ENCODE peak calls at places on chromosomes 3 and 15, in five cellular contexts. U is HepG2, M is GM12878, Y is SK-N-SH, T is K562. L is an unnamed sample.

GRCh38 chr3:98565237-98565643 is 28.2 kb downstream of the CPOX start:
- DNase-seq in U (no peak), T (no peak), M (no peak), Y (no peak), L (no peak)

GRCh38 chr15:78263907-78264303 is 457 bp upstream of the DNAJA4 start:
- DNase-seq in M (no peak), T (peak; percentile 30), U (no peak), Y (no peak), L (no peak)

GRCh38 chr15:71530116-71530515 is 280.2 kb upstream of the NR2E3 start:
- DNase-seq in T (no peak), M (no peak), Y (no peak), U (no peak), L (no peak)

GRCh38 chr15:29570931-29571727 is 251.1 kb downstream of the TJP1 start:
- DNase-seq in Y (peak; percentile 82), T (no peak), M (no peak), U (no peak), L (no peak)

GRCh38 chr15:70156781-70157261 is 59.1 kb upstream of the TLE3 start:
- DNase-seq in Y (no peak), T (no peak), U (no peak), M (no peak), L (no peak)

GRCh38 chr15:96355561-96356129 is 25.1 kb downstream of the NR2F2 start:
- DNase-seq in U (no peak), T (no peak), Y (no peak), M (no peak), L (no peak)

GRCh38 chr15:28118083-28118482 is 19.0 kb upstream of the OCA2 start:
- DNase-seq in M (no peak), Y (no peak), T (no peak), U (no peak), L (no peak)

GRCh38 chr15:67030036-67030762 is 35.2 kb upstream of the SMAD3 start:
- DNase-seq in T (peak; percentile 55), M (no peak), U (peak; percentile 82), Y (no peak), L (no peak)

GRCh38 chr3:183328823-183329222 is 75.8 kb downstream of the B3GNT5 start:
- DNase-seq in T (no peak), Y (no peak), M (no peak), U (no peak), L (no peak)

GRCh38 chr3:22117751-22118346 is 366.8 kb upstream of the ZNF385D start:
- DNase-seq in M (no peak), Y (peak; percentile 6), T (peak; percentile 14), U (peak; percentile 34), L (no peak)

GRCh38 chr15:31481157-31481556 is 154.5 kb downstream of the KLF13 start:
- DNase-seq in T (no peak), Y (no peak), U (no peak), M (no peak), L (no peak)

GRCh38 chr3:52820741-52821140 is 9.7 kb downstream of the ITIH4 start:
- DNase-seq in M (no peak), Y (peak; percentile 64), T (peak; percentile 59), U (peak; percentile 51), L (no peak)

GRCh38 chr3:136862611-136862951 is 573 bp downstream of the NCK1 start:
- DNase-seq in M (no peak), U (peak; percentile 58), Y (peak; percentile 76), T (peak; percentile 38), L (peak; percentile 50)

GRCh38 chr15:98676586-98677270 is 28.4 kb downstream of the IGF1R start:
- DNase-seq in U (no peak), Y (no peak), T (no peak), M (no peak), L (no peak)

GRCh38 chr15:96474274-96474673 is 143.8 kb downstream of the NR2F2 start:
- DNase-seq in U (no peak), T (no peak), M (no peak), Y (peak; percentile 35), L (no peak)

GRCh38 chr3:71078199-71078598 is 505.3 kb downstream of the FOXP1 start:
- DNase-seq in Y (no peak), T (no peak), M (no peak), U (no peak), L (no peak)

GRCh38 chr3:31300802-31301443 is 231.8 kb upstream of the STT3B start:
- DNase-seq in U (no peak), M (no peak), Y (no peak), T (no peak), L (no peak)

GRCh38 chr3:71681224-71681668 is 44.0 kb downstream of the EIF4E3 start:
- DNase-seq in U (peak; percentile 39), Y (no peak), T (peak; percentile 24), M (no peak), L (peak; percentile 81)

GRCh38 chr3:101050061-101050460 is 56.8 kb upstream of the ABI3BP start:
- DNase-seq in M (no peak), U (no peak), Y (no peak), T (no peak), L (no peak)

GRCh38 chr3:177484206-177484605 is 286.9 kb upstream of the TBL1XR1 start:
- DNase-seq in T (no peak), M (no peak), Y (no peak), U (no peak), L (no peak)

GRCh38 chr3:177484926-177485325 is 287.6 kb upstream of the TBL1XR1 start:
- DNase-seq in T (no peak), Y (no peak), M (no peak), U (no peak), L (no peak)

GRCh38 chr3:177482048-177482741 is 284.9 kb upstream of the TBL1XR1 start:
- DNase-seq in U (no peak), Y (no peak), T (no peak), M (no peak), L (no peak)

GRCh38 chr3:177481329-177481728 is 284.0 kb upstream of the TBL1XR1 start:
- DNase-seq in T (no peak), M (no peak), Y (no peak), U (no peak), L (no peak)

DNA sequence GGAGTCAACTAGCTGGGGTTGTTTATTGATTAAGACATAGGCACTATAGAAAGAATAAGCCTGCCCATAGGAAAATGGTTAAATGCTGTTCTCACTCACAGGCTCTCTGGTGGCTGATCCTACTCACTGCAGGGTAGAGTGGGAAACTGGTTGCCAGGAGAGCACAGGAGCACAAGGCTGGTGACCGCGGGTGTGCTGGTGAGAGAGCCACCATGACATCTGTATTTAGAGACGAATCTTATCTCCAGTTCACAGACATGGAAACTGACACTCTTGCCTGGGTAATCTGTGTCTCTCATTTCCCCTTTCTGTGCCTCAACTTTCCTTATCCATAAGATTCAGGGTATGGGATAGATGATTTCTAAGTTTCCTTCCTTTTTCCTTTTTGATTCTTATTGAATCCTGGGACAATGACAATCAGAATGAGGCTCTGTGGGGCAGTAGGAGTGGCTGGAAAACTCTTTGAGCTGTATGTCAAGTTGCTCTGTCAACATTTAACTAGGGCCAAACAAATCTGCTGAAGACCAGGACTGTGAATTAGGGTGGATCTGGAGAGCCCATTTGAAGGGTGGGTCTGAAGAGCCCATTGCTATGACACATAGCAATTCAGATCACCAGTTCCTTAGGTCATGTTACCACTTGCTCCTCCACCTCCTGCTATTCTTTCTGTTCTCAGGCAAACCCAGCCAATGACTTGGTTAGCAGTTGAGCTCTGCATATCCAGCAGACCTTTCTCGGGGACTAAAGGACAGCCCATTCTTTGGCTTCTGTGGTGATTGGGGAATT is 286.1 kb upstream of the TBL1XR1 start:
- DNase-seq in M (no peak), T (peak; percentile 50), U (peak; percentile 23), Y (no peak), L (no peak)
- TF ChIP-seq REST in M (no peak), T (no peak), U (no peak), Y (no peak), L (no peak)

GRCh38 chr15:93432474-93432873 is 343.5 kb upstream of the RGMA start:
- DNase-seq in M (no peak), U (no peak), T (no peak), Y (no peak), L (no peak)

GRCh38 chr15:93422476-93422875 is 333.5 kb upstream of the RGMA start:
- DNase-seq in M (no peak), T (no peak), U (no peak), Y (no peak), L (no peak)

GRCh38 chr15:93428807-93429351 is 339.9 kb upstream of the RGMA start:
- DNase-seq in T (no peak), U (no peak), Y (no peak), M (no peak), L (no peak)

GRCh38 chr15:93424131-93424530 is 335.1 kb upstream of the RGMA start:
- DNase-seq in M (no peak), T (no peak), Y (no peak), U (no peak), L (no peak)

GRCh38 chr15:93428135-93428534 is 339.1 kb upstream of the RGMA start:
- DNase-seq in U (no peak), M (no peak), Y (no peak), T (no peak), L (no peak)
- TF ChIP-seq GABPA in U (no peak), M (no peak), Y (no peak), T (no peak), L (no peak)

GRCh38 chr15:87155771-87156170 is 1076.1 kb downstream of the AGBL1 start:
- DNase-seq in M (no peak), Y (no peak), U (no peak), T (no peak), L (no peak)

GRCh38 chr15:87154771-87155170 is 1075.1 kb downstream of the AGBL1 start:
- DNase-seq in U (no peak), T (no peak), M (no peak), Y (no peak), L (no peak)
- H3K27ac ChIP-seq in U (no peak overlapping the region), T (no peak overlapping the region), M (no peak overlapping the region), Y (no peak overlapping the region), L (no peak overlapping the region)

DNA sequence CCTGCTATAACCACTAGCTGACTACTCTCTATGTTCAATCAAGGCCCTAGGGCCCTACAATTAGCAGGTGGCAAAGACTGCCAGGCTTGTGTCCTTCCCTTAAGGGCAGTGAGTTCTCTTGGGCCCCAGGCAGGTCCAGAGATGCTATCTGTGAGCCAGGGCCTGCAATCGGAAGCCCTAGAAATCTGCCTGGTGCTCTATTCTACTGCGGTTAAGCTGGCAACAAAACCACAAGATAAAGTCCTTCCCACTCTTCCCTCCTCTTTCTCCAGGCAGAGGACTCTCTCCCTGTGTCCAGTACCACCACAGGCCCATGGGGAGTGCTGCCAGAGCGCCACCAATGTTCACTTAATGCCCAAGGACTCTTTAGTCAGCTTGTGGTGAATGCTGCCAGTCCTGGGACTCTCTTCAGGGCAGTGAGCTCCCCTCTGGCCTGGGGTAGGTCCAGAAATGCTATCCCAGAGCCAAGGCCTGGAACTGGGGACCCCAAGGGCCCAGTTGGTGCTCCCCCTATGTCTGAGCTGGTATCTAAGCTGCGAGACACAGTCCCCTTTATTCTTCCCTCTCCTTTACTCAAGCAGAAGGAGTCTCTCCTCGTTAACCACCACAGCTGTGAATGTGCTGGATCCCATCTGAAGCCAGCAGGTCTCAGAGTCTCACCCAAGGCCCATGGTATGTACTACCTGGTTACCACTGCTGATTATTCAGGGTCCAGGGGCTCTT is 34.7 kb downstream of the XXYLT1 start:
- DNase-seq in U (no peak), T (no peak), Y (no peak), M (no peak), L (no peak)
- TF ChIP-seq REST in U (no peak), T (no peak), Y (no peak), M (no peak), L (no peak)

L was measured in HL-60.